ENCODE peak calls at places on chromosomes 16 and 17, in nine cellular contexts. N is spleen, H is prostate gland, W is A549, E is ovary, A is HepG2, U is upper lobe of left lung, I is testis, V is heart left ventricle. K is an unnamed sample.

GRCh38 chr16:89924298-89924924 is 1.3 kb downstream of the TUBB3 start:
- DNase-seq in N (no peak), H (no peak), W (no peak), E (peak), A (peak), U (peak), I (no peak), V (no peak), K (no peak)

GRCh38 chr16:46817961-46818360 is 13.0 kb downstream of the C16orf87 start:
- DNase-seq in N (no peak), H (no peak), W (no peak), E (no peak), A (no peak), U (no peak), I (no peak), V (no peak), K (no peak)

GRCh38 chr17:57874434-57875108 is 24.7 kb upstream of the MRPS23 start:
- DNase-seq in N (peak), H (no peak), W (no peak), E (peak), A (no peak), U (peak), I (peak), V (peak), K (peak)

GRCh38 chr16:24508614-24509013 is 30.8 kb upstream of the RBBP6 start:
- DNase-seq in N (no peak), H (no peak), W (no peak), E (no peak), A (no peak), U (no peak), I (no peak), V (no peak), K (no peak)

GRCh38 chr17:19502517-19502916 is 31.1 kb upstream of the SLC47A1 start:
- DNase-seq in N (no peak), H (no peak), W (no peak), E (no peak), A (no peak), U (no peak), I (no peak), V (no peak), K (peak)

GRCh38 chr17:16486373-16487250 is 5.4 kb downstream of the LRRC75A start:
- DNase-seq in N (no peak), H (peak), W (no peak), E (peak), A (no peak), U (peak), I (peak), V (peak), K (peak)

GRCh38 chr17:20008242-20009051 is 712 bp upstream of the SPECC1 start:
- DNase-seq in N (peak), H (no peak), W (peak), E (peak), A (no peak), U (peak), I (peak), V (peak), K (no peak)

GRCh38 chr16:22322021-22322471 is 24.8 kb downstream of the POLR3E start:
- DNase-seq in N (no peak), H (no peak), W (no peak), E (no peak), A (no peak), U (no peak), I (no peak), V (no peak), K (no peak)

GRCh38 chr17:48429638-48430586 is at the start of gene SKAP1:
- DNase-seq in N (peak), H (no peak), W (no peak), E (no peak), A (no peak), U (peak), I (no peak), V (no peak), K (no peak)

GRCh38 chr17:57255182-57255775 is 1.0 kb upstream of the MSI2 start:
- DNase-seq in N (no peak), H (no peak), W (no peak), E (no peak), A (no peak), U (no peak), I (peak), V (no peak), K (no peak)

GRCh38 chr16:64362193-64362592 is 759.7 kb downstream of the CDH11 start:
- DNase-seq in N (no peak), H (no peak), W (no peak), E (no peak), A (no peak), U (no peak), I (no peak), V (no peak), K (no peak)

GRCh38 chr16:84360170-84360569 is 8.2 kb upstream of the ATP2C2 start:
- DNase-seq in N (no peak), H (no peak), W (no peak), E (no peak), A (no peak), U (no peak), I (no peak), V (no peak), K (no peak)

GRCh38 chr17:31147507-31148202 is 52.9 kb downstream of the NF1 start:
- DNase-seq in N (no peak), H (no peak), W (no peak), E (no peak), A (no peak), U (no peak), I (no peak), V (no peak), K (no peak)

GRCh38 chr17:17084941-17085340 is 42.7 kb downstream of the MPRIP start:
- DNase-seq in N (peak), H (no peak), W (no peak), E (peak), A (no peak), U (no peak), I (no peak), V (no peak), K (peak)

GRCh38 chr17:72530409-72530808 is 409.6 kb downstream of the SOX9 start:
- DNase-seq in N (no peak), H (no peak), W (no peak), E (no peak), A (no peak), U (no peak), I (peak), V (no peak), K (no peak)
- H3K27ac ChIP-seq in N (no peak), H (peak), W (no peak), E (no peak), A (no peak), U (no peak), I (peak), V (no peak), K (no peak)

GRCh38 chr16:27704252-27704651 is 154.3 kb downstream of the KATNIP start:
- DNase-seq in N (peak), H (no peak), W (no peak), E (no peak), A (no peak), U (no peak), I (no peak), V (no peak), K (no peak)
- TF ChIP-seq POLR2A in N (no peak), H (no peak), W (no peak), E (no peak), A (no peak), U (no peak), I (no peak), V (no peak), K (no peak)

DNA sequence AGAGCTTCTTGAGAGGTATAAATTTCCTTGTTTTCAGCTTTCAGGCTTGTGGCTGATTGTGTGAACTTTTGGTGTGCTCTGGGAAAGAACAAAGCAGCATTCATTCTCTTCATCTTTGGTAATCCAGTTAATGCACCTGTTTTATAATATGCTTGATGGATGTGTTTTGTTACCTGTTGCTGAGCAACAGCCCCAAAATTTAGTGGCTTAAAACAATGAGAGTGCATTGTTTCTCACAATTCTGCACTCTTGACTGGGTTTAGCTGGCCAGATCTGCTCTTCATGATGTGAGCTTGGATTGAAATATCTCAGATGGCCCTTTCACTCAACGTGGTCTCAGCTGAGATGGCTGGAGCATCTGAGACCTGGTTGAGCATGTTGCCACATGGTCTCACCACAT is 58.7 kb upstream of the NOL11 start:
- DNase-seq in N (no peak), H (no peak), W (no peak), E (no peak), A (no peak), U (no peak), I (no peak), V (no peak), K (no peak)
- TF ChIP-seq CTCF in N (no peak), H (no peak), W (no peak), E (no peak), A (no peak), U (no peak), I (no peak), V (no peak), K (no peak)

DNA sequence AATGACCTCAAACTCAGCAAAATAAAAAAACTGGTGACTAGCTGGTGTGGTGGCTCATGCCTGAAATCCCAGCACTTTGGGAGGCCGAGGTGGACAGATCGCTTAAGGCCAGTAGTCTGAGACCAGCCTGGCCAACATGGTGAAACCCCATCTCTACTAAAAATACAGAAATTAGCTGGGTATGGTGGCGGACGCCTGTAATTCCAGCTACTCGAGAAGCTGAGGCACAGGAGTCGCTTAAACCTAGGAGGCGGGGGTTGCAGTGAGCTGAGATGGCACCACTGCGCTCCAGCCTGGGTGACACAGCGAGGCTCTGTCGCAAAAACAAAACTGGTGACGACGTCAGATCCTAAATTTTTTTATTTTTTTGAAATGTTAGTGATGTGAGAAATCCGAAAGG is 82.6 kb upstream of the TOB1 start:
- DNase-seq in N (no peak), H (no peak), W (no peak), E (no peak), A (no peak), U (no peak), I (no peak), V (no peak), K (no peak)
- H3K27ac ChIP-seq in N (peak), H (peak), W (peak), E (no peak), A (peak), U (peak), I (no peak), V (peak), K (peak)

DNA sequence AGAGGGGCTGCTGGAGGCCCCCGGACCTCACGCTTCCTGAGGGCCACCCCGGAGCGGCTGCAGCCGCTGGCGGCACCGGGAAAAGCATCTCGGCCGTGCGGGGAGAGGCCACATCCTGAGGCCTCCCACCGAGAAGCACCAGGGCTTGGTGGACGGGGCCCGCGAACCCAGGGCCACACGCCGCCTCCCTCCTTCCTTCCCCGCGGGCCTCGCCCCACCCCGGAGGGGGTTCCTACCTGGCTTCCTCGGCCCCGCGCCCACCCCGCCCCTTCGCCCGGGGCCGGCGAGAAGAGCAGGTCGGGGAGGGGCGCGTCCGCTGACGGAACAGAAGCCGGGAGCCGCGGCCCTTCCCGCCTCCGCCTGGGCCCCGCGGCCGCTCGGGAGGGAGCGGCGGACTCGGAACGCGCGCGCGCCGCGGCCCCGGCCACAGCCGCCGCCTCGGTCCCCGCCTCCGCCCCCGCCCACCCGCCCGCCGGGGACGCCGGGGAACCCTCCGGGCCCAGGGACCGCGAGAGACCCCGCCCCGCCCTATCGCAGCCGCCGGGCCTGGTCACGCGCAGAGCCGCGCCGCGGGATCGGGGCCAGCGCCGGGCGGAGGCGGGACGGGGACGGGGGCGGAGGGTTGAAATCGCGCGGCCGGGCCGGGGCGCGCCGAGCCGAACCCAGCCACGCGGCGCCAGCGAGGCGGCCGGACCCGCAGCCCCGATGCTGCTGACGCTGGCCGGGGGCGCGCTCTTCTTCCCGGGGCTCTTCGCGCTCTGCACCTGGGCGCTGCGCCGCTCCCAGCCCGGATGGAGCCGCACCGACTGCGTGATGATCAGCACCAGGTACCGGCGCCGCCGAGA is at the start of gene TLCD3A:
- DNase-seq in N (peak), H (peak), W (peak), E (peak), A (no peak), U (peak), I (peak), V (peak), K (peak)
- TF ChIP-seq POLR2A in N (no peak), H (peak), W (peak), E (peak), A (peak), U (peak), I (no peak), V (no peak), K (no peak)

GRCh38 chr17:42827472-42827871 is 3.4 kb upstream of the BECN1 start:
- DNase-seq in N (no peak), H (no peak), W (no peak), E (no peak), A (no peak), U (no peak), I (no peak), V (no peak), K (no peak)
- TF ChIP-seq CTCF in N (no peak), H (no peak), W (no peak), E (no peak), A (no peak), U (no peak), I (no peak), V (no peak), K (no peak)

GRCh38 chr17:47203984-47204721 is 5.0 kb upstream of the MYL4 start:
- DNase-seq in N (no peak), H (no peak), W (no peak), E (no peak), A (no peak), U (no peak), I (no peak), V (no peak), K (no peak)
- H3K27ac ChIP-seq in N (peak), H (no peak), W (no peak), E (no peak), A (no peak), U (peak), I (no peak), V (peak), K (peak)

GRCh38 chr16:75308011-75308410 is 56.6 kb upstream of the BCAR1 start:
- DNase-seq in N (no peak), H (peak), W (no peak), E (no peak), A (no peak), U (no peak), I (no peak), V (no peak), K (no peak)
- TF ChIP-seq POLR2A in N (no peak), H (no peak), W (no peak), E (no peak), A (no peak), U (no peak), I (no peak), V (no peak), K (no peak)

DNA sequence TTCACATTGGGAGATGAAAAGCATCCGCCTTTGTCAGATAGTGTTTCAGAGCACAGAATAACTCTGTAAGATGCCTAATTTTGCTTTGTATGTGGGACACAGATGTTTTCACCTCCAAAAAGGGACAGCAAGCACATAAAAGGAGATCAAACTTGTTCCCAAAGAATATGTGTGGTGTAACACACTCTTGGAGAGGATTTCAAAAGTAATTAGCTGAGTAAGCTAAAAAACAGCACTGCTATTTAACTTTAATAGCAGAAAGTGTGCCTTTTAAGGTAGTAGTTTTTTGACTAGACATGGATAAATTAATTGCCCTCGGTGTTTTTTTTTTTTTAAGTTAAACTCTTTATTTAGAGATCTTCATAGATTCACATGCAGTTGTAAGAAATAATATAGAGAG is 65.2 kb downstream of the COX10 start:
- DNase-seq in N (no peak), H (no peak), W (no peak), E (no peak), A (no peak), U (no peak), I (no peak), V (no peak), K (no peak)
- TF ChIP-seq CTCF in N (no peak), H (no peak), W (no peak), E (no peak), A (no peak), U (no peak), I (no peak), V (no peak), K (no peak)

GRCh38 chr17:38601539-38602351 is 4.0 kb downstream of the SRCIN1 start:
- DNase-seq in N (no peak), H (no peak), W (peak), E (peak), A (peak), U (no peak), I (peak), V (no peak), K (no peak)
- H3K27ac ChIP-seq in N (no peak), H (no peak), W (no peak), E (no peak), A (no peak), U (no peak), I (no peak), V (no peak), K (no peak)

K was measured in sigmoid colon.